ENCODE peak calls at places on chromosomes 11 and 22, in four cellular contexts. G is small intestine, L is breast epithelium, F is ovary. C is an unnamed sample.

GRCh38 chr22:46079093-46079860 is 71.0 kb upstream of the PPARA start:
- DNase-seq in F (peak), G (no peak), L (peak), C (peak)

GRCh38 chr22:37331034-37331428 is 48.7 kb downstream of the CYTH4 start:
- DNase-seq in F (no peak), L (no peak), G (no peak), C (no peak)

GRCh38 chr11:9304178-9304577 is 10.2 kb downstream of the TMEM41B start:
- DNase-seq in L (no peak), G (no peak), F (no peak), C (no peak)

GRCh38 chr11:76315182-76315853 is 65.6 kb downstream of the THAP12 start:
- DNase-seq in G (no peak), L (no peak), F (no peak), C (no peak)

GRCh38 chr22:49812838-49813237 is 14.8 kb downstream of the BRD1 start:
- DNase-seq in G (no peak), L (no peak), F (no peak), C (no peak)

GRCh38 chr11:74084796-74085541 is 76.1 kb upstream of the UCP3 start:
- DNase-seq in F (no peak), L (no peak), G (no peak), C (no peak)

GRCh38 chr22:42811510-42811909 is 45.6 kb downstream of the ARFGAP3 start:
- DNase-seq in L (no peak), G (no peak), F (no peak), C (no peak)

GRCh38 chr22:26587991-26588613 is 1.8 kb downstream of the TPST2 start:
- DNase-seq in L (no peak), G (no peak), F (no peak), C (no peak)

GRCh38 chr22:46609175-46609690 is 11.0 kb upstream of the GRAMD4 start:
- DNase-seq in G (peak), F (no peak), L (peak), C (no peak)

GRCh38 chr11:37199082-37199481 is 601.0 kb upstream of the RAG2 start:
- DNase-seq in F (no peak), L (no peak), G (no peak), C (no peak)

GRCh38 chr11:76729214-76729613 is 53.9 kb upstream of the TSKU start:
- DNase-seq in G (peak), F (no peak), L (no peak), C (no peak)

GRCh38 chr11:74988541-74989268 is at the start of gene NEU3:
- DNase-seq in F (peak), L (peak), G (peak), C (peak)

GRCh38 chr22:46086577-46087335 is 63.6 kb upstream of the PPARA start:
- DNase-seq in L (no peak), F (peak), G (no peak), C (no peak)

DNA sequence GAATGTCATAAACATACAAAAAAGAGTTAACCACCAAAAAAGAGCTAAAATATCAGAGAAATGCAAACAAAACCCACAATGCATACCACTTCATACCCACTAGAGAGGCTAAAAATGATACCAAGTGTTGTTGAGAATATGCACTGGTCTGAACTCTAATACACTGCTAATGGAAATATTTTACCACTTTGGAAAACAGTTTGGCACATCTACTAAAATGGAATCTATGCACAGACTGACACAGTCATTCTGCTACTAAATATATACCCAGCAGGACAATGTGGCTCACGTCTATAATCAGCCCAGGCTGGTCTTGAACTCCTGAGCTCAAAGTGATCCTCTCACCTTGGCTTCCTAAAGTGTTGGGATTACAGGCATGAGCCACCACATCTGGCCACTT is 18.0 kb downstream of the MAPK1 start:
- DNase-seq in G (no peak), L (no peak), F (no peak), C (no peak)
- H3K27ac ChIP-seq in G (no peak), L (no peak), F (no peak), C (no peak)

DNA sequence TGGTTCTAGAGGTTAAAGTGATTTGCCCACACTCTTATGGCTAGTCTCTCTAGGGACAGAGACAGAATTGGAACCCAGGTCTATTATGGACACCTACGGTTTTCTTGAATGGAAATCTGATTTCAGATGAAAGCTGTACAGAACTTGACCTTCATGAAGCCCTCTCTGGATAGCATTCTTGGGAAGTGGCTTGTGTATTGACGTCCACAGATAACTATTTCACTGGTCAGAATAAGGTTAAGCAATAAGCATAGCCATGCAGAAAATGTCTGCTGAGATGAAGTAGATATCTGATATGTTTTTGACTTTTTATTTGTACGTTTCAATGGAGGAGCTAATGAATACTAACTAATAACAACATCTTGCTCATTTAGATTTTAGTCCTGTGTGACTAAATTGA is 1.1 kb downstream of the TLCD5 start:
- DNase-seq in L (no peak), F (no peak), G (no peak), C (no peak)
- H3K4me3 ChIP-seq in L (peak), F (peak), G (no peak), C (peak)

GRCh38 chr11:11081786-11082185 is 223.9 kb upstream of the ZBED5 start:
- DNase-seq in G (no peak), L (no peak), F (no peak), C (no peak)
- H3K27ac ChIP-seq in G (no peak), L (no peak), F (no peak), C (peak)

GRCh38 chr11:86938203-86938899 is 16.8 kb downstream of the FZD4 start:
- DNase-seq in F (no peak), G (no peak), L (no peak), C (no peak)
- H3K4me3 ChIP-seq in F (no peak), G (no peak), L (no peak), C (no peak)

GRCh38 chr11:128757886-128758612 is 64.2 kb downstream of the FLI1 start:
- DNase-seq in L (no peak), F (no peak), G (no peak), C (no peak)
- H3K27ac ChIP-seq in L (no peak), F (no peak), G (no peak), C (no peak)

GRCh38 chr11:64644348-64645242 is 53.6 kb downstream of the SLC22A12 start:
- DNase-seq in F (no peak), G (no peak), L (no peak), C (no peak)
- H3K4me3 ChIP-seq in F (no peak), G (no peak), L (no peak), C (no peak)

DNA sequence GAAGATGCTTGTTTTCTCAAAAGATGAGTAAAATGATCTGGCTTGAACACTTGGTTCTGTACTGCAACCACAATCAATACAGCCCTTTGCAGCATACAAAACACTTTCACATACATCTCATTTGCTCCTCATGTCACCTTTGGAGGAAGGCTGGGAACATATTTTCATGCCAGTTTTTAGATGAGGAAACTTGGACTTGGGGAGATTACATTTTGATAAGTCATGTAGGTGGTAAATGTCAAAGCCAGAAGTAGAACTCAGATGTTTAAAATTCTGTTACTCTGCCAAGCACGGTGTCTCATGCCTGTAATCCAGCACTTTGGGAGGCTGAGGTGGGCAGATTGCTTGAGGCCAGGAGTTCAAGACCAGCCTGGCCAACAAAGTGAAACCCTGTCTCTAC is 121.8 kb downstream of the MICAL2 start:
- DNase-seq in F (no peak), L (no peak), G (no peak), C (no peak)
- H3K27ac ChIP-seq in F (no peak), L (peak), G (no peak), C (peak)

GRCh38 chr11:66291706-66292542 is at the start of gene TMEM151A:
- DNase-seq in L (no peak), G (no peak), F (no peak), C (no peak)
- H3K4me3 ChIP-seq in L (peak), G (no peak), F (peak), C (no peak)

GRCh38 chr11:13302440-13302958 is 24.9 kb downstream of the BMAL1 start:
- DNase-seq in F (no peak), L (no peak), G (no peak), C (no peak)
- H3K27ac ChIP-seq in F (no peak), L (no peak), G (no peak), C (no peak)

GRCh38 chr11:5689551-5689983 is at the start of gene TRIM22:
- DNase-seq in G (peak), L (no peak), F (peak), C (peak)
- H3K4me3 ChIP-seq in G (peak), L (peak), F (peak), C (peak)

C was measured in uterus.